ENCODE peak calls at places on chromosome 19, in seven cellular contexts. B, W, J, F, Y, M and U are unnamed samples.

GRCh38 chr19:32852216-32852615 is 17.4 kb downstream of the SLC7A9 start:
- DNase-seq in B (no peak), W (no peak), J (no peak), F (no peak), Y (no peak), M (no peak), U (no peak)

GRCh38 chr19:13478576-13478975 is 27.7 kb downstream of the CACNA1A start:
- DNase-seq in B (no peak), W (no peak), J (no peak), F (no peak), Y (no peak), M (no peak), U (no peak)

GRCh38 chr19:38877781-38878574 is at the start of gene RINL:
- DNase-seq in B (peak), W (no peak), J (no peak), F (no peak), Y (no peak), M (no peak), U (no peak)

GRCh38 chr19:56170261-56170660 is 5.5 kb upstream of the GALP start:
- DNase-seq in B (no peak), W (no peak), J (no peak), F (no peak), Y (no peak), M (no peak), U (peak)

GRCh38 chr19:58038688-58039204 is 4.9 kb downstream of the ZSCAN1 start:
- DNase-seq in B (no peak), W (no peak), J (no peak), F (peak), Y (no peak), M (no peak), U (no peak)

GRCh38 chr19:7690779-7691258 is 10.2 kb downstream of the TRAPPC5 start:
- DNase-seq in B (no peak), W (no peak), J (no peak), F (no peak), Y (no peak), M (no peak), U (no peak)

GRCh38 chr19:57263244-57263643 is 17.0 kb upstream of the ZNF460 start:
- DNase-seq in B (no peak), W (no peak), J (no peak), F (no peak), Y (no peak), M (no peak), U (no peak)

GRCh38 chr19:17370026-17370587 is 7.0 kb downstream of the PLVAP start:
- DNase-seq in B (no peak), W (peak), J (no peak), F (peak), Y (no peak), M (no peak), U (no peak)

GRCh38 chr19:18013621-18014111 is 5.7 kb downstream of the ARRDC2 start:
- DNase-seq in B (no peak), W (no peak), J (no peak), F (no peak), Y (no peak), M (no peak), U (no peak)

GRCh38 chr19:38213911-38214625 is 10.0 kb downstream of the DPF1 start:
- DNase-seq in B (no peak), W (no peak), J (no peak), F (no peak), Y (no peak), M (peak), U (no peak)

GRCh38 chr19:6632002-6632621 is 37.8 kb downstream of the TNFSF14 start:
- DNase-seq in B (peak), W (peak), J (peak), F (peak), Y (no peak), M (no peak), U (peak)

GRCh38 chr19:40754611-40755247 is 3.7 kb downstream of the SNRPA start:
- DNase-seq in B (peak), W (no peak), J (no peak), F (no peak), Y (no peak), M (no peak), U (no peak)

GRCh38 chr19:2494447-2495129 is 18.7 kb downstream of the GADD45B start:
- DNase-seq in B (no peak), W (peak), J (peak), F (peak), Y (peak), M (no peak), U (peak)